ENCODE peak calls at places on chromosomes 12 and 14, in four cellular contexts. U, Z, D and B are unnamed samples.

GRCh38 chr14:79201545-79202247 is 1009.6 kb downstream of the DIO2 start:
- DNase-seq in U (no peak), Z (no peak), D (no peak), B (no peak)

GRCh38 chr12:85016423-85016822 is 19.7 kb downstream of the TSPAN19 start:
- DNase-seq in U (peak), Z (no peak), D (no peak), B (no peak)

GRCh38 chr12:101746661-101747060 is 7.4 kb upstream of the SYCP3 start:
- DNase-seq in U (no peak), Z (no peak), D (no peak), B (no peak)

GRCh38 chr12:52209321-52209720 is 17.5 kb upstream of the KRT80 start:
- DNase-seq in U (no peak), Z (no peak), D (no peak), B (no peak)

GRCh38 chr14:96772929-96773328 is 24.3 kb upstream of the VRK1 start:
- DNase-seq in U (no peak), Z (no peak), D (no peak), B (no peak)

GRCh38 chr12:110245278-110245868 is 35.7 kb upstream of the ATP2A2 start:
- DNase-seq in U (no peak), Z (no peak), D (peak), B (no peak)

GRCh38 chr12:124953689-124954405 is 35.1 kb downstream of the DHX37 start:
- DNase-seq in U (no peak), Z (no peak), D (no peak), B (no peak)

GRCh38 chr14:86596024-86596423 is 1066.1 kb downstream of the FLRT2 start:
- DNase-seq in U (no peak), Z (no peak), D (no peak), B (no peak)

GRCh38 chr14:53971501-53971900 is 14.9 kb upstream of the BMP4 start:
- DNase-seq in U (no peak), Z (no peak), D (no peak), B (no peak)

GRCh38 chr12:128551266-128552025 is 272.3 kb downstream of the SLC15A4 start:
- DNase-seq in U (no peak), Z (no peak), D (no peak), B (no peak)

GRCh38 chr14:92729632-92730358 is 18.6 kb downstream of the LGMN start:
- DNase-seq in U (peak), Z (no peak), D (no peak), B (no peak)

GRCh38 chr14:95157195-95157986 is at the start of gene DICER1:
- DNase-seq in U (peak), Z (peak), D (peak), B (peak)

GRCh38 chr12:92224685-92225331 is 79.2 kb upstream of the BTG1 start:
- DNase-seq in U (peak), Z (no peak), D (no peak), B (no peak)

GRCh38 chr12:51942501-51943000 is 8.9 kb upstream of the ACVR1B start:
- DNase-seq in U (no peak), Z (no peak), D (no peak), B (no peak)

GRCh38 chr14:95467232-95467631 is 49.2 kb downstream of the SYNE3 start:
- DNase-seq in U (no peak), Z (no peak), D (no peak), B (no peak)

GRCh38 chr12:17591113-17591512 is 498.9 kb downstream of the RERGL start:
- DNase-seq in U (no peak), Z (no peak), D (no peak), B (no peak)

GRCh38 chr12:10190558-10191388 is 11.9 kb downstream of the TMEM52B start:
- DNase-seq in U (no peak), Z (peak), D (no peak), B (peak)

GRCh38 chr12:72313757-72314270 is 41.6 kb downstream of the TRHDE start:
- DNase-seq in U (no peak), Z (no peak), D (no peak), B (no peak)

GRCh38 chr12:7832059-7832696 is 40.5 kb downstream of the SLC2A14 start:
- DNase-seq in U (peak), Z (peak), D (peak), B (no peak)

GRCh38 chr12:111010061-111010460 is 89.7 kb upstream of the MYL2 start:
- DNase-seq in U (no peak), Z (no peak), D (no peak), B (no peak)

DNA sequence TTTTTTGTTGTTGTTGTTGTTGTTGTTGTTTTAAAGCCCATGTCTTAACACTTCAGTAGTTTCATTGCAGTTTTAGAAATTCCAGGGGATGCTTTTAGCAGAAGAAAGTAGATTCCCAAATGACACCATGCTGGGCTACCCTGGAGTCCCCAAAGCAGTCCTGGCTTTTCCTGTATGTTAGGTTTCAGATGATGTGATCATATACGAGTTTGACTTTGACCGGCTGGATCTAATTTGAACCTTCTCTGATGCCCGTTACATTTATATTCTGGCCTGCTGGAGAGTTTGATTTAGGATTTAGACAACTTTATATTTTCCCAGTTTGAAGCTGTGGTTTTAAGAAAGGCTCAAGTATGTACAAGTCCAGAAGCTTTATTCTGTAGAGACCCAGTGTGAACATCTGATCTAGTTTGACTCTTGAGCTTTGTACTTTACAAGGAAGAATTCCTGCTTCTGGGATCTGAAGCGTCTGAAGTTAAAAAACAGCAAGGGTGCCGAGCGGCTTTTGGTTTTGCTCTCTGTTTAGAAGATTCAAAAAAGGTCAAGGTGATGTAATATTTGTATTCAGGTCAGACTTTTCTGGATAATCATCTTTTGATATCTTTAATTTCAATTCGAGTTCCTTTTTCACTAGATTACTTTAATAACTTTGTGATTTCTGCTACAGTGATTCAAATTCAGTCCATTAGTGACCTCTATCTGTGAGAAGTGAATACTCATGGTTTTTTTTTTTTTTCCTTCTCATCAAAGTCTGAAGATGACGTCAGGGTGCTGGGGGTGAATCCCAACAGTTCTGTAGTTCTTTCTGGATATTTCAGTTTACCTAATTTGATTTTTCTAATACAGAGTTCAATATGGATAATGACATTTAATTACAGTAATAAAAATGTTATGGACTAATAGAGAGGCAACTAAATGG is 6.2 kb downstream of the FLRT2 start:
- DNase-seq in U (no peak), Z (no peak), D (no peak), B (no peak)
- TF ChIP-seq CTCF in U (no peak), Z (peak), D (no peak), B (peak)

DNA sequence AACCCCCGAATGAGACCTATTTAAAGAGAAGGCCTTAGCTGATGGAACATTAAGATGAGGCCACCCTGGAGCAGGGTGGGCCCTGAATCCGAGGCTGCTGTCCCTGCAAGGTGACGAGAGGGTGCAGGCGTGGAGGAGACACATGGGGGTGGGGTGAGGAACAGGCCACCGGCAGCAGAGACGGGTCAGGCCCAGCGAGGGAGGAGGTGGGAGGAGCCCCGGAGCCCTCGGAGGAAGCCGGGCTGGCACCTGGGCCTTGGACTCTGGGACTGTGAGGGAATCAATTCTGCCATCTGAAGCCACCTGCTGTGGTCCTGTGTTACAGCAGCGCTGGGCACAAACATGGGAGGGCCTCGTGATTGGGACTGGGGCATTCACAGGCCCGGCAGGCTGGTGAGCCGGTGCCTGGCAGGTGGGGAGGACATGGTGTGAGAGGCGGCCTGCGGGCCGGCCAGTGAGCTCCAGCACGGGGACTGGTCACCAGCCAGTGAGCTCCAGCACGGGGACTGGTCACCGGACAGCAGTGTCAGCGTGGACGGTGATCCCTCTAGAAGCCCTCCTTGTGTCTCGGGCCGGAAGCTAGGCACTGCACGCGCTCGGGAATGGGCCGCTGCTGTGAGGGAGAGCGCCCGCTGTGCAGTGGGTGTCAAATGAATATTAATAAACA is 46.7 kb downstream of the NOC4L start:
- DNase-seq in U (no peak), Z (no peak), D (no peak), B (no peak)
- H3K4me3 ChIP-seq in U (no peak), Z (no peak), D (no peak), B (no peak)

DNA sequence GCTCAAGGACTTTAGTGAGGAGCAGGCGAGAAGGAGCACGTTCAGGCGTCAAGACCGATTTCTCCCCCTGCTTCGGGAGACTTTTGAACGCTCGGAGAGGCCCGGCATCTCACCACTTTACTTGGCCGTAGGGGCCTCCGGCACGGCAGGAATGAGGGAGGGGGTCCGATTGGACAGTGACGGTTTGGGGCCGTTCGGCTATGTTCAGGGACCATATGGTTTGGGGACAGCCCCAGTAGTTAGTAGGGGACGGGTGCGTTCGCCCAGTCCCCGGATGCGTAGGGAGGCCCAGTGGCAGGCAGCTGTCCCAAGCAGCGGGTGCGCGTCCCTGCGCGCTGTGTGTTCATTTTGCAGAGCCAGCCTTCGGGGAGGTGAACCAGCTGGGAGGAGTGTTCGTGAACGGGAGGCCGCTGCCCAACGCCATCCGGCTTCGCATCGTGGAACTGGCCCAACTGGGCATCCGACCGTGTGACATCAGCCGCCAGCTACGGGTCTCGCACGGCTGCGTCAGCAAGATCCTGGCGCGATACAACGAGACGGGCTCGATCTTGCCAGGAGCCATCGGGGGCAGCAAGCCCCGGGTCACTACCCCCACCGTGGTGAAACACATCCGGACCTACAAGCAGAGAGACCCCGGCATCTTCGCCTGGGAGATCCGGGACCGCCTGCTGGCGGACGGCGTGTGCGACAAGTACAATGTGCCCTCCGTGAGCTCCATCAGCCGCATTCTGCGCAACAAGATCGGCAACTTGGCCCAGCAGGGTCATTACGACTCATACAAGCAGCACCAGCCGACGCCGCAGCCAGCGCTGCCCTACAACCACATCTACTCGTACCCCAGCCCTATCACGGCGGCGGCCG is 1.1 kb downstream of the PAX9 start:
- DNase-seq in U (no peak), Z (no peak), D (no peak), B (peak)
- TF ChIP-seq CTCF in U (no peak), Z (no peak), D (no peak), B (no peak)

GRCh38 chr12:57550628-57551549 is 1.0 kb downstream of the KIF5A start:
- DNase-seq in U (no peak), Z (no peak), D (no peak), B (no peak)
- H3K4me3 ChIP-seq in U (peak), Z (no peak), D (no peak), B (no peak)

GRCh38 chr14:64763089-64763782 is 59.0 kb downstream of the PLEKHG3 start:
- DNase-seq in U (no peak), Z (peak), D (no peak), B (peak)

GRCh38 chr14:64765740-64766302 is 61.6 kb downstream of the PLEKHG3 start:
- DNase-seq in U (no peak), Z (peak), D (no peak), B (peak)

GRCh38 chr14:64762044-64763034 is 58.1 kb downstream of the PLEKHG3 start:
- DNase-seq in U (peak), Z (peak), D (no peak), B (peak)

GRCh38 chr14:64764641-64765520 is 60.7 kb downstream of the PLEKHG3 start:
- DNase-seq in U (peak), Z (peak), D (peak), B (peak)

GRCh38 chr14:64763801-64764511 is 59.7 kb downstream of the PLEKHG3 start:
- DNase-seq in U (no peak), Z (peak), D (no peak), B (no peak)
- TF ChIP-seq CTCF in U (no peak), Z (no peak), D (no peak), B (no peak)

DNA sequence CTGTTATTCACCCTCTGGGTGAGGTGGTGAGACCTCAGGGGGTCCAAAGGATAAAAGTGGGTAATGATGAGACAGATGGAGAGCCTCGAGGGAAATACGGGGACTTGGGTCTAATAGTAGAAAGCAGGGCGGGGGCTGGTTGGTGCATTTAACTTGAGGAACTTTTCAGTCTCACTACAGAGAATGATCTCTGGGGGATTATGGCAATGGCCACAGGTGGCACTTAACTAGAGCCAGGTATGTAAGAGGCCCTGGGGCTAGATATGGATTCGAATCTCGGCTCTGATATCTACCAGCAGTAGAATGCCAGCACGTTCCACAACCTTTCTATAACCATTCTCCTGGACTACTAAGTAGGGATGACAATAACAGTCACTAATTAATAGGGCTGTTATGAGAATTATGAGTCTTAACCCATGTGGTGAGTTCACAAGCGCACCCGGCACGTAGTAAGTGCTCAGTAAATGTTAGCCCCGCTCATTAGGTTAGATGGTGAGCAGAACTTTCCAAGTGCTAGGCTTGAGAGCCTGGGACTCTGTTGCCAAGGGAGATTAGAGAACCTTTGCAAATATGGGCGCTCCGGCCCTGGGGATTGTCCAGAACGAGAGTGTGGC is 893 bp upstream of the PLXNC1 start:
- DNase-seq in U (no peak), Z (no peak), D (peak), B (no peak)
- H3K4me3 ChIP-seq in U (peak), Z (peak), D (peak), B (no peak)

DNA sequence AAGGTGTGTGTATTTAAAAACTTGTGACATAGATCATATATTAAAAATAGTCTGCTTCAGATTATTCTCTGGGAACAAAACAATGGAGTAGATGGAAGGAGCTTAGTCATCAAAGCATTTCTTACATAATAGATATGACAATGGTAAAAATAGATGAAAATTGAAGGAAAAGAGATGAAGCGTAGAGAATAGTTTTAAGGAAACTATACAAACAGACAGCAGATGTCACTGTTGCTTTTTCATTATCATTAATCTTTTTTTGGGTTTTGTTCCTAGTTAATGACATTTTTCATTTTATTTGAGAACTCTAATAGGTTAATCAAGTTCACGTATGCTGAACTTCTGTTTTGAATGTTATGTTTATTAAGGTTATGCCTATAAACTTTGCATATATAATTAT is 149.2 kb upstream of the FBXO33 start:
- DNase-seq in U (no peak), Z (no peak), D (no peak), B (no peak)
- TF ChIP-seq CTCF in U (no peak), Z (no peak), D (no peak), B (no peak)

DNA sequence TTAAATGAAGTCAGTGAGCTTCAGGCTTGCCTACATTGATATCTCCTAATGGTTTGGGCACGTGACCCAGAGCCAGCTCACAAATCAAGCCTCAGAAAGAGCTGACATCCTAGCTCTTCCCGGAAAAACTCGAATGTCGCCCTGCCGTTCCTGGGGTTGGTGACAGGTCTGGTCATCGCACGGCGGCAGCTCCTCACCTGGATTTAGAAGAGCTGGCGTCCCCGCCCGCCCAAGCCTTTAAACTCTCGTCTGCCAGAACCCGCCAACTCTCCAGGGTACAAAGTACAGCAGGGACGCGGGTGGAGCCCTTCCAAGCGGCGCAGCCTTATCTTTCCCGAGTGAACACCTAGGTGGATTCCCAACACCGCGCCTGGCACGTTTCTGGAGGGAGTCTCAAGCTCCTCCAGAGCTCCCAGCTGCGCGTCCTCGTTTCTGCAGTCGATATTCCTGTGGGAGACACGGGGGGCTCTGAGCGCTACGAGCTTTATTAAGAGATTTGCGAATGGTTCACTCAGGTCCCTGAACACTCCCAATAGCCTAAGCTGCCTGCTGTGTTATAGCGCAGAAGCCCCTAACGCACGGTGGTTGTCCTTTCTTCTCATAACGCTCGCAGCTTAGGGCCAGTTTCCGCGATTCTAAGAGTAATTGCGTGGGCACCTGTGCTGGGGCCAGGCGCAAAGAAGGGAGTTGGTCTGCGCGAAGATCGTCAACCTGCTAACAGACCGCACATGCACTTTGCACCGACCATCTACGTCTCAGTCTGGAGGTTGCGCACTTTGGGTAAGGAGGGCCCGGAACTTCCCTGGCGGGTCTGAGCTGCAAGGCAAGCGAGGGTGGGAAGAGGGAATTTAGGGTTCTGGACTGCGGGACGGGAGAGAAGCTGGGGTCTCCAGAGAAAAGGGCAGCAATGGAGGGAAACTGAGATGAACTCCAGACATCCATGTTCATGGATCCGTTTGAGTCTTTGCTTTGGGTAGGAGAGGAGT is at the start of gene SSTR1:
- DNase-seq in U (no peak), Z (no peak), D (no peak), B (peak)
- H3K4me3 ChIP-seq in U (peak), Z (peak), D (peak), B (peak)